ENCODE peak calls at places on chromosomes 3 and 15, in eight cellular contexts. T, J, S, L, R, W, B and Q are unnamed samples.
A peak's percentile ranks its signal among the peaks of the same experiment; 100 is the strongest.

GRCh38 chr15:74511583-74511982 is 29.4 kb upstream of the ARID3B start:
- DNase-seq in T (no peak), J (no peak), S (no peak), L (no peak), R (no peak), W (no peak), B (no peak), Q (no peak)

GRCh38 chr15:53312707-53313106 is 446.8 kb downstream of the WDR72 start:
- DNase-seq in T (no peak), J (no peak), S (no peak), L (no peak), R (no peak), W (no peak), B (no peak), Q (no peak)

GRCh38 chr15:84983299-84983698 is 1.6 kb downstream of the PDE8A start:
- DNase-seq in T (no peak), J (no peak), S (no peak), L (no peak), R (no peak), W (no peak), B (no peak), Q (no peak)

GRCh38 chr3:171936231-171936841 is 93.2 kb downstream of the TMEM212 start:
- DNase-seq in T (no peak), J (peak; percentile 62), S (no peak), L (no peak), R (peak; percentile 82), W (no peak), B (peak; percentile 60), Q (no peak)

GRCh38 chr3:187615630-187616029 is 54.6 kb downstream of the SST start:
- DNase-seq in T (no peak), J (no peak), S (no peak), L (no peak), R (no peak), W (no peak), B (no peak), Q (no peak)

GRCh38 chr3:146065573-146066006 is 95.4 kb downstream of the PLOD2 start:
- DNase-seq in T (no peak), J (no peak), S (no peak), L (peak; percentile 49), R (peak; percentile 88), W (peak; percentile 35), B (peak; percentile 82), Q (peak; percentile 22)

GRCh38 chr15:89735773-89736172 is 15.3 kb downstream of the MESP1 start:
- DNase-seq in T (no peak), J (no peak), S (no peak), L (no peak), R (no peak), W (no peak), B (no peak), Q (no peak)

GRCh38 chr3:107987036-107987557 is 103.7 kb downstream of the CD47 start:
- DNase-seq in T (no peak), J (peak; percentile 81), S (peak; percentile 86), L (peak; percentile 94), R (peak; percentile 98), W (peak; percentile 84), B (peak; percentile 98), Q (no peak)

GRCh38 chr3:172448661-172449467 is 608 bp upstream of the GHSR start:
- DNase-seq in T (no peak), J (no peak), S (no peak), L (no peak), R (no peak), W (no peak), B (no peak), Q (no peak)

GRCh38 chr3:30511524-30512278 is 94.7 kb upstream of the TGFBR2 start:
- DNase-seq in T (no peak), J (no peak), S (peak; percentile 34), L (peak; percentile 48), R (peak; percentile 94), W (no peak), B (peak; percentile 98), Q (no peak)

GRCh38 chr3:46293991-46294833 is 52.0 kb downstream of the CCR3 start:
- DNase-seq in T (no peak), J (no peak), S (no peak), L (no peak), R (no peak), W (no peak), B (no peak), Q (no peak)

GRCh38 chr3:46289961-46290360 is 47.7 kb downstream of the CCR3 start:
- DNase-seq in T (no peak), J (no peak), S (no peak), L (no peak), R (no peak), W (no peak), B (no peak), Q (no peak)

GRCh38 chr3:46289551-46289950 is 47.3 kb downstream of the CCR3 start:
- DNase-seq in T (no peak), J (no peak), S (no peak), L (no peak), R (no peak), W (no peak), B (no peak), Q (no peak)

GRCh38 chr3:46296826-46297225 is 54.6 kb downstream of the CCR3 start:
- DNase-seq in T (no peak), J (no peak), S (no peak), L (no peak), R (no peak), W (no peak), B (no peak), Q (no peak)

DNA sequence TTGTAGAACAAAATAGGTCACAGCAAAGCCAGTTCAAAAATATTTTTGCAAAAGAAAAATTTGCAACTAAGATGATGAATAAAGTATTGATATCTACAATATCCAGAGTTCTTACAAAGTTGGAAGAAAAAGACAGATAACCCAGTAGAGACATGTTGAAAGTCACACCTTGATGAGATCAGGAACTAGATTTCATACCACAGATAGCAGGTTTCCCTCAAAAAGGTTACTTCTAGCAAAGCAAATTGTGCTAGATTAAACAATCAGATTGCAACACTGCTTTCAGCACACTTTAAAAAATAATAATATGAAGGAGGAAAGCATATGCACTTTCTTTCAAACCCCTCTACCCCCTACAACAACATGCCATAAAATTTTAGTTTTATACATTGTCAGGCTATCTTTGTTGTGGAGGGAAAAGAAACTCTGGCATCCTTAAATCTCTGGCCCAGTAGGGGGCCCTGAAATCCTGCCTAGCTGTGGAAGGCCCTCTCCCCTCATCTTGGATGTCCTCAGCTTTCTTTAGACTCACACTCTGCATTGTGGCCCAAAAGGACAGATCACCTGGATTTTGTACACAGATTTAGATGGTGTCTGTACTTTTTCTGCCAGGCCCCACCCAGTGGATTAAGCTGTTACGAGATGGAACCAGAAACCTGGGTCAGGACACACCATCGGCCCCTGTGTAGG is 50.9 kb downstream of the CCR3 start:
- DNase-seq in T (no peak), J (no peak), S (no peak), L (no peak), R (no peak), W (no peak), B (no peak), Q (no peak)
- TF ChIP-seq CTCF in T (no peak), J (no peak), S (no peak), L (no peak), R (no peak), W (no peak), B (peak; percentile 43), Q (no peak)

DNA sequence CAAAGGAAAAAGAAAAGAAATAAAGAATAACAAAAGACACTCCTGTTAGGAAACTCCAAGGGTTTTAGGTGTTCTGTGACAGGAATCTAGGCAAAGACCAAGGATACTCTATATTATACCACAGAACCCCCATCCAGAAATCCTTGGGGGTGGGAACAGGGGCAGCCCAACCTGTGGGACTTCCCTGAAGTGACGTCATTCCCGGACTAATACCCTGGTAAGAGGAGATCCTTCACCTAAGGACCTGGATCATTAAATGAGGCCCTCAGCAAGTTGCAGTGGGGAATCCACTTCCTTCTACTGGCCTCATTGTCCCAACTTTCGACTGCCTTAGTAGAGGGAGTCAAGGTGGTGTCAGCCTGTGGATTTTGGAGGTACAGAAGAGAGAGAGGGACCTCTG is 41.1 kb upstream of the ZNF148 start:
- DNase-seq in T (no peak), J (no peak), S (no peak), L (no peak), R (no peak), W (no peak), B (no peak), Q (no peak)
- TF ChIP-seq CTCF in T (no peak), J (no peak), S (no peak), L (no peak), R (no peak), W (no peak), B (no peak), Q (no peak)

GRCh38 chr3:15822281-15822680 is 24.5 kb upstream of the ANKRD28 start:
- DNase-seq in T (no peak), J (no peak), S (no peak), L (no peak), R (no peak), W (no peak), B (no peak), Q (no peak)

GRCh38 chr3:15819043-15819442 is 21.3 kb upstream of the ANKRD28 start:
- DNase-seq in T (no peak), J (no peak), S (no peak), L (no peak), R (no peak), W (no peak), B (no peak), Q (no peak)

GRCh38 chr3:15823092-15823491 is 25.3 kb upstream of the ANKRD28 start:
- DNase-seq in T (no peak), J (no peak), S (no peak), L (no peak), R (no peak), W (no peak), B (no peak), Q (no peak)

GRCh38 chr3:15819576-15819975 is 21.8 kb upstream of the ANKRD28 start:
- DNase-seq in T (no peak), J (no peak), S (no peak), L (no peak), R (no peak), W (no peak), B (no peak), Q (no peak)

GRCh38 chr3:15820911-15821310 is 23.1 kb upstream of the ANKRD28 start:
- DNase-seq in T (no peak), J (no peak), S (no peak), L (no peak), R (peak; percentile 23), W (no peak), B (no peak), Q (no peak)
- TF ChIP-seq CTCF in T (no peak), J (no peak), S (no peak), L (no peak), R (no peak), W (no peak), B (no peak), Q (no peak)

GRCh38 chr3:117444175-117444574 is 734.6 kb downstream of the TUSC7 start:
- DNase-seq in T (no peak), J (no peak), S (no peak), L (no peak), R (no peak), W (no peak), B (no peak), Q (no peak)

GRCh38 chr3:117441851-117442250 is 732.3 kb downstream of the TUSC7 start:
- DNase-seq in T (no peak), J (no peak), S (no peak), L (no peak), R (no peak), W (no peak), B (peak; percentile 13), Q (no peak)

GRCh38 chr3:117443014-117443413 is 733.4 kb downstream of the TUSC7 start:
- DNase-seq in T (no peak), J (no peak), S (no peak), L (no peak), R (peak; percentile 2), W (no peak), B (no peak), Q (no peak)

GRCh38 chr3:117435481-117435880 is 725.9 kb downstream of the TUSC7 start:
- DNase-seq in T (no peak), J (no peak), S (no peak), L (no peak), R (no peak), W (no peak), B (no peak), Q (no peak)

GRCh38 chr3:117439812-117440211 is 730.2 kb downstream of the TUSC7 start:
- DNase-seq in T (no peak), J (no peak), S (no peak), L (no peak), R (peak; percentile 53), W (no peak), B (peak; percentile 6), Q (peak; percentile 16)
- TF ChIP-seq CTCF in T (peak; percentile 53), J (peak; percentile 23), S (no peak), L (no peak), R (peak; percentile 49), W (no peak), B (peak; percentile 31), Q (peak; percentile 39)